ENCODE peak calls at places on chromosomes 7 and 10, in five cellular contexts. B, Z, X, Q and V are unnamed samples.

GRCh38 chr10:76883596-76883995 is 754.0 kb downstream of the KCNMA1 start:
- DNase-seq in B (no peak), Z (no peak), X (no peak), Q (no peak), V (no peak)

GRCh38 chr7:158558816-158559215 is 28.8 kb downstream of the PTPRN2 start:
- DNase-seq in B (no peak), Z (no peak), X (no peak), Q (no peak), V (no peak)

GRCh38 chr10:100327007-100327700 is 2.9 kb downstream of the PKD2L1 start:
- DNase-seq in B (no peak), Z (peak; percentile 47), X (no peak), Q (no peak), V (no peak)

GRCh38 chr10:77865585-77866324 is 60.8 kb downstream of the DLG5 start:
- DNase-seq in B (no peak), Z (no peak), X (no peak), Q (no peak), V (no peak)

GRCh38 chr10:13652860-13653259 is 66.1 kb downstream of the PRPF18 start:
- DNase-seq in B (no peak), Z (no peak), X (no peak), Q (no peak), V (no peak)

GRCh38 chr10:124040454-124040853 is 52.9 kb downstream of the CHST15 start:
- DNase-seq in B (no peak), Z (no peak), X (no peak), Q (no peak), V (no peak)

GRCh38 chr7:87414400-87415188 is 60.9 kb downstream of the ABCB4 start:
- DNase-seq in B (no peak), Z (peak; percentile 73), X (peak; percentile 6), Q (no peak), V (no peak)

GRCh38 chr10:22280078-22280477 is 36.1 kb upstream of the COMMD3 start:
- DNase-seq in B (no peak), Z (no peak), X (no peak), Q (no peak), V (no peak)

GRCh38 chr10:31605846-31606543 is 287.0 kb downstream of the ZEB1 start:
- DNase-seq in B (no peak), Z (no peak), X (no peak), Q (no peak), V (no peak)

GRCh38 chr7:36118344-36118743 is 34.7 kb upstream of the EEPD1 start:
- DNase-seq in B (no peak), Z (no peak), X (no peak), Q (no peak), V (no peak)

GRCh38 chr10:132612571-132613504 is 75.3 kb downstream of the INPP5A start:
- DNase-seq in B (no peak), Z (no peak), X (peak; percentile 40), Q (no peak), V (no peak)

GRCh38 chr7:110804501-110804900 is 286.4 kb upstream of the LRRN3 start:
- DNase-seq in B (no peak), Z (no peak), X (no peak), Q (no peak), V (no peak)

GRCh38 chr7:94909023-94909466 is 1.7 kb downstream of the PPP1R9A start:
- DNase-seq in B (no peak), Z (no peak), X (no peak), Q (no peak), V (no peak)

GRCh38 chr7:129825005-129825553 is 127.7 kb downstream of the UBE2H start:
- DNase-seq in B (peak; percentile 62), Z (peak; percentile 26), X (peak; percentile 46), Q (peak; percentile 84), V (peak; percentile 72)